ENCODE peak calls at places on chromosome 12, in six cellular contexts. L is A549, B is body of pancreas, Z is fibroblast of mammary gland, V is GM23338, Q is cardiac muscle cell. X is an unnamed sample.

GRCh38 chr12:31029466-31029865 is 44.2 kb upstream of the DDX11 start:
- DNase-seq in L (no peak), B (no peak), Z (no peak), V (no peak), Q (no peak), X (no peak)

GRCh38 chr12:97277030-97277429 is 185.6 kb upstream of the RMST start:
- DNase-seq in L (no peak), B (no peak), Z (no peak), V (no peak), Q (no peak), X (no peak)

GRCh38 chr12:49549735-49550710 is 11.2 kb downstream of the KCNH3 start:
- DNase-seq in L (no peak), B (no peak), Z (no peak), V (no peak), Q (no peak), X (no peak)

GRCh38 chr12:53869500-53869899 is 69.1 kb upstream of the HOXC13 start:
- DNase-seq in L (no peak), B (no peak), Z (no peak), V (no peak), Q (no peak), X (no peak)

GRCh38 chr12:51264297-51264696 is 5.9 kb downstream of the SMAGP start:
- DNase-seq in L (no peak), B (no peak), Z (no peak), V (no peak), Q (no peak), X (no peak)

GRCh38 chr12:123748661-123749060 is 13.4 kb upstream of the DNAH10 start:
- DNase-seq in L (no peak), B (no peak), Z (peak), V (no peak), Q (no peak), X (no peak)

GRCh38 chr12:47753021-47754001 is 5.4 kb downstream of the RAPGEF3 start:
- DNase-seq in L (no peak), B (peak), Z (no peak), V (peak), Q (peak), X (no peak)

GRCh38 chr12:109125791-109126190 is 9.4 kb downstream of the ACACB start:
- DNase-seq in L (no peak), B (no peak), Z (no peak), V (no peak), Q (no peak), X (no peak)

DNA sequence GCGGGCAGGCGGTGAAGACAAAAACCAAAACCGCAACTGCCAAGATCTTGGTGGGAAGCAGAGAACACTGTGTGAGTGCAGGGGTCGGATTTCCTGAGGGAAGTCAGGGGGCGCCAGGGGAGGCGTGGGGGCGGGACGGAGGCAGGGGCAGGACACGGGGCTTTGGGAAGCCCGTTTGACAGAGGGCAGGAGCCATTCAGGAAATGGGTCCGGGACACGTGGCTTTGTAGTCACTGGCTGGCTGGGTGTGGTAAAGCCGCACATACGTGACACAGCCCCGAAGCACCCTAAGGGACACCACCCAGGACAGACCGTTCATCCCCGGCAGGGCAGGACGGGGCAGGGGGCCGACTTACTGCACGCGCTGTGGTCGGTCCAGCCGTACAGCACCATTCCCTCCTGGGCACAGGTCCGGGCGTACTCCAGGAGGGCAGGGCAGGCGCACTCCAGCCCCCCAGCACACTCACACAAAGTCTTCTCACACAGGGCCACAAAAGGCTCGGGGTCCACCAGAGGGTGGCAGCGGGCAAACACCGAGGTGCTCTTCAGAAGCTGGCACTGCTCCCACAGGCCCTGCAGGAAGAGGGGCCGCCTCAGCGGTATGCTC is 49.4 kb downstream of the VWF start:
- DNase-seq in L (no peak), B (no peak), Z (peak), V (peak), Q (peak), X (no peak)
- TF ChIP-seq CTCF in L (no peak), B (no peak), Z (no peak), V (peak), Q (no peak), X (no peak)

GRCh38 chr12:77324763-77325468 is 259.5 kb upstream of the E2F7 start:
- DNase-seq in L (peak), B (peak), Z (peak), V (peak), Q (peak), X (peak)
- TF ChIP-seq CTCF in L (peak), B (peak), Z (peak), V (peak), Q (peak), X (peak)

GRCh38 chr12:28190321-28191017 is at the start of gene CCDC91:
- DNase-seq in L (peak), B (peak), Z (peak), V (peak), Q (peak), X (peak)
- TF ChIP-seq CTCF in L (no peak), B (peak), Z (no peak), V (peak), Q (no peak), X (peak)

DNA sequence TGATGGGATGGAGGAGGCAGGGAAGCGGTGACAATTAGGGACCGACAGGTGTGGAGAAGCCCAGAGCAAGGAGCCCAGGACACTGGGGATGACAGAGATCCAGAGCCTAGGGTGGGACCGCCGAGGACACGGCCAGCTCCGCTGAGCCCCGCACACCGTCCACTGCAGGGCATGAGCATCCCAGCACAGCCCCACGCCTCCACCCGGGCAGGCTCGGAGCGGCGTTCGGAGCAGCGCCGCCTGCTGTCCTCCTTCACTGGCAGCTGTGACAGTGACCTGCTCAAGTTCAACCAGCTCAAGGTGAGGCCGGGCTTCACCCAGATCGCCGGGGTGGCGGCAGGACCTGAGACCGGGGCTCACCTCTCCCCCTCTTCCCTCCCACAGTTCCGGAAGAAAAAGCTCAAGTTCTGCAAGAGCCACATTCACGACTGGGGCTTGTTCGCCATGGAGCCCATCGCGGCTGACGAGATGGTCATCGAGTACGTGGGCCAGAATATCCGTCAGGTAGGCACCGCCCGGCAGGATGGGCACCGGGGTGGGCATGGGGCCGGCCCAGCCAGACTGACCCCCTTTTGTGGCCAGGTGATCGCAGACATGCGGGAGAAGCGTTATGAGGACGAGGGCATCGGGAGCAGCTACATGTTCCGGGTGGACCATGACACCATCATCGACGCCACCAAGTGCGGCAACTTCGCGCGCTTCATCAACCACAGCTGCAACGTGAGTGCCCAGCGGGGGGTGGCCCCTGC is 23.7 kb downstream of the SETD1B start:
- DNase-seq in L (no peak), B (no peak), Z (no peak), V (no peak), Q (no peak), X (no peak)
- TF ChIP-seq CTCF in L (no peak), B (no peak), Z (no peak), V (peak), Q (no peak), X (peak)

GRCh38 chr12:103586132-103586531 is 941 bp upstream of the STAB2 start:
- DNase-seq in L (no peak), B (no peak), Z (no peak), V (no peak), Q (no peak), X (no peak)
- TF ChIP-seq CTCF in L (peak), B (peak), Z (peak), V (peak), Q (no peak), X (no peak)

DNA sequence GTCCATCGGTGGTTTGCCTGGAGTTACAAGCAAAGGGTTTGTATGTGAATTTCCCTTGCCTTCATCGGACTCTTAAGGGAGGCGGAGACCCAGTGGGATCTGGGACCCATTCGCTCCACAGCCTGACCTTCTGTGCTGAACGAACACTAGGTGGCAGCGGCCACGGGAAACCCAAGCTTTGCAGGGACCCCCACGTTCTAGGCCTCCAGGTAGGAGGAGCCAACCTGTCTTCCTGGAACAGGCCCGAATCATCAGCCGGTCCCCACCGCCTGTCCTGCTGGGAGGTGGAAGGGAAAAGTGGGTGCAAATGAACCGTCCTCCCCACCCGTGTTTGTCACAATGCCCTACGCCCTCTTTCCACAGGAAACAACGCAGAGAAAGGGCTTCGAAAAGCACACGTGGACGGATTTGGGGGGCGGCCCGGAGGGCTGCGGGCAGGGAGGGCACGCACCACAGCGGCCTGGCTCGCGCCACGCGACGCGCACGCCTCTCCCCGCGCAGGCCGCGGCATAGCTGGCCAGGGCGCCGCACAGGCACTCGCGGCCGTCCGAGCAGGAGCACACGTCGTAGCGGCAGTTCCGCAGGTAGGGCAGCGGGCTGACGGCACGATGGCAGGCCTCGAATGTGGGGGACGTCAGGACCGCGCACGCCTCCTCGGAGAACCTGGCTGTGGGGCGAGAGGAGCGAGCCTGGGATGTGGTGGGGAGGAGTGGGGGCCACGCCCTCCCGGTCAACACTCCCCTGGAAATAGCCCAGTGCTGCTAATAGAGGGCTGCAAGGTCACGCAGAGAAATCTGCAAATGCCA is 67.9 kb downstream of the VWF start:
- DNase-seq in L (no peak), B (no peak), Z (no peak), V (peak), Q (no peak), X (peak)
- TF ChIP-seq CTCF in L (no peak), B (no peak), Z (peak), V (peak), Q (peak), X (peak)